ENCODE peak calls at places on chromosomes 16 and 17, in eight cellular contexts. K is type B pancreatic cell; I is tibial artery; U is stimulated activated CD8-positive, alpha-beta memory T cell treated with anti-CD3 and anti-CD28 coated beads, Interleukin-7, amount 100 ng/mL, for 1 hour; D is GM12891; V is H9; H is HFFc6; A is CD4-positive, alpha-beta T cell. L is an unnamed sample.

GRCh38 chr16:55668337-55669281 is 12.8 kb downstream of the SLC6A2 start:
- DNase-seq in K (no peak), I (no peak), U (no peak), D (no peak), V (peak), H (peak), A (no peak), L (peak)

GRCh38 chr16:64196444-64196843 is 925.4 kb downstream of the CDH11 start:
- DNase-seq in K (no peak), I (no peak), U (no peak), D (no peak), V (no peak), H (peak), A (no peak), L (no peak)

GRCh38 chr17:29291163-29291752 is 2.7 kb downstream of the NUFIP2 start:
- DNase-seq in K (no peak), I (no peak), U (no peak), D (peak), V (no peak), H (peak), A (no peak), L (no peak)

GRCh38 chr17:37510056-37510455 is 20.4 kb downstream of the DUSP14 start:
- DNase-seq in K (no peak), I (no peak), U (no peak), D (no peak), V (no peak), H (no peak), A (no peak), L (no peak)

GRCh38 chr16:75097941-75098897 is 18.4 kb downstream of the LDHD start:
- DNase-seq in K (no peak), I (no peak), U (no peak), D (peak), V (no peak), H (no peak), A (peak), L (no peak)

GRCh38 chr17:49996121-49996494 is 1.1 kb upstream of the DLX3 start:
- DNase-seq in K (no peak), I (no peak), U (no peak), D (no peak), V (no peak), H (no peak), A (no peak), L (peak)

GRCh38 chr17:72971513-72971880 is 121.0 kb downstream of the SLC39A11 start:
- DNase-seq in K (no peak), I (no peak), U (no peak), D (no peak), V (no peak), H (no peak), A (no peak), L (no peak)

GRCh38 chr16:4316103-4316731 is 350 bp downstream of the GLIS2 start:
- DNase-seq in K (no peak), I (no peak), U (no peak), D (no peak), V (no peak), H (no peak), A (no peak), L (no peak)

GRCh38 chr17:69732272-69732671 is 317.8 kb downstream of the MAP2K6 start:
- DNase-seq in K (no peak), I (no peak), U (no peak), D (no peak), V (no peak), H (peak), A (no peak), L (no peak)

GRCh38 chr17:42585353-42585752 is 7.8 kb upstream of the PSMC3IP start:
- DNase-seq in K (no peak), I (no peak), U (no peak), D (no peak), V (no peak), H (no peak), A (no peak), L (no peak)

GRCh38 chr17:36107660-36108059 is 4.0 kb downstream of the CCL4 start:
- DNase-seq in K (no peak), I (no peak), U (no peak), D (no peak), V (no peak), H (no peak), A (no peak), L (no peak)

GRCh38 chr16:55494994-55495421 is 13.9 kb upstream of the LPCAT2 start:
- DNase-seq in K (no peak), I (no peak), U (no peak), D (no peak), V (peak), H (peak), A (no peak), L (no peak)

GRCh38 chr17:35808240-35808961 is 883 bp upstream of the TAF15 start:
- DNase-seq in K (no peak), I (no peak), U (no peak), D (no peak), V (no peak), H (no peak), A (no peak), L (no peak)

GRCh38 chr16:104355-104754 is 26.3 kb downstream of the MPG start:
- DNase-seq in K (no peak), I (no peak), U (no peak), D (no peak), V (no peak), H (no peak), A (no peak), L (no peak)

GRCh38 chr17:6084226-6085161 is 14.3 kb downstream of the WSCD1 start:
- DNase-seq in K (no peak), I (no peak), U (no peak), D (no peak), V (no peak), H (no peak), A (no peak), L (no peak)

GRCh38 chr16:49441366-49441780 is 67.8 kb downstream of the C16orf78 start:
- DNase-seq in K (no peak), I (peak), U (peak), D (peak), V (peak), H (no peak), A (peak), L (no peak)

GRCh38 chr16:87054154-87054553 is 263.0 kb downstream of the C16orf95 start:
- DNase-seq in K (no peak), I (no peak), U (no peak), D (no peak), V (no peak), H (no peak), A (no peak), L (no peak)

GRCh38 chr16:1981972-1982574 is 804 bp upstream of the NOXO1 start:
- DNase-seq in K (no peak), I (no peak), U (no peak), D (no peak), V (no peak), H (no peak), A (no peak), L (no peak)

GRCh38 chr17:33637534-33637933 is 344.4 kb upstream of the ASIC2 start:
- DNase-seq in K (no peak), I (no peak), U (no peak), D (no peak), V (no peak), H (no peak), A (no peak), L (no peak)

GRCh38 chr17:34579017-34579946 is at the start of gene TMEM132E:
- DNase-seq in K (no peak), I (no peak), U (no peak), D (peak), V (peak), H (no peak), A (no peak), L (no peak)

GRCh38 chr16:23898682-23899430 is 63.1 kb downstream of the PRKCB start:
- DNase-seq in K (no peak), I (no peak), U (no peak), D (no peak), V (no peak), H (no peak), A (no peak), L (no peak)

GRCh38 chr16:25988089-25988488 is 296.3 kb downstream of the HS3ST4 start:
- DNase-seq in K (no peak), I (no peak), U (no peak), D (no peak), V (peak), H (no peak), A (no peak), L (no peak)

GRCh38 chr17:42618442-42619150 is 9.1 kb downstream of the TUBG1 start:
- DNase-seq in K (no peak), I (peak), U (no peak), D (peak), V (peak), H (peak), A (no peak), L (no peak)

GRCh38 chr16:89319883-89320716 is 102.6 kb downstream of the ZNF778 start:
- DNase-seq in K (no peak), I (peak), U (no peak), D (no peak), V (peak), H (peak), A (no peak), L (no peak)

GRCh38 chr17:58969156-58969555 is 137.5 kb downstream of the TRIM37 start:
- DNase-seq in K (no peak), I (no peak), U (no peak), D (no peak), V (no peak), H (no peak), A (no peak), L (no peak)

GRCh38 chr17:29590979-29591736 is 1.7 kb upstream of the GIT1 start:
- DNase-seq in K (no peak), I (no peak), U (no peak), D (no peak), V (peak), H (peak), A (no peak), L (no peak)

GRCh38 chr16:11431915-11432465 is 86.7 kb downstream of the RMI2 start:
- DNase-seq in K (no peak), I (no peak), U (no peak), D (no peak), V (no peak), H (no peak), A (no peak), L (no peak)

GRCh38 chr17:1201132-1201702 is 21.4 kb upstream of the ABR start:
- DNase-seq in K (no peak), I (no peak), U (peak), D (no peak), V (no peak), H (no peak), A (peak), L (no peak)

GRCh38 chr17:42365136-42365535 is 23.1 kb downstream of the STAT3 start:
- DNase-seq in K (no peak), I (no peak), U (no peak), D (no peak), V (no peak), H (peak), A (no peak), L (no peak)

GRCh38 chr17:10120749-10121148 is 77.7 kb downstream of the GAS7 start:
- DNase-seq in K (no peak), I (no peak), U (no peak), D (no peak), V (no peak), H (no peak), A (no peak), L (no peak)

GRCh38 chr16:60041671-60042070 is 1307.6 kb upstream of the GOT2 start:
- DNase-seq in K (no peak), I (no peak), U (no peak), D (no peak), V (no peak), H (no peak), A (no peak), L (no peak)

GRCh38 chr16:2486645-2487516 is 12.0 kb downstream of the TBC1D24 start:
- DNase-seq in K (no peak), I (no peak), U (peak), D (peak), V (no peak), H (peak), A (peak), L (no peak)

GRCh38 chr16:83965444-83966152 is 2.4 kb upstream of the NECAB2 start:
- DNase-seq in K (no peak), I (no peak), U (no peak), D (no peak), V (no peak), H (no peak), A (no peak), L (no peak)

GRCh38 chr16:59886021-59886420 is 1151.9 kb upstream of the GOT2 start:
- DNase-seq in K (no peak), I (no peak), U (no peak), D (no peak), V (no peak), H (peak), A (no peak), L (no peak)

GRCh38 chr16:2952679-2953078 is 11.4 kb upstream of the KREMEN2 start:
- DNase-seq in K (no peak), I (no peak), U (no peak), D (no peak), V (no peak), H (no peak), A (no peak), L (no peak)

GRCh38 chr17:37831492-37831891 is 86.6 kb upstream of the HNF1B start:
- DNase-seq in K (no peak), I (no peak), U (no peak), D (no peak), V (peak), H (no peak), A (no peak), L (no peak)

GRCh38 chr17:19996502-19996901 is 12.7 kb upstream of the SPECC1 start:
- DNase-seq in K (no peak), I (no peak), U (no peak), D (no peak), V (peak), H (no peak), A (no peak), L (no peak)

GRCh38 chr17:74354123-74354522 is 7.5 kb downstream of the BTBD17 start:
- DNase-seq in K (no peak), I (no peak), U (peak), D (peak), V (peak), H (no peak), A (no peak), L (no peak)

GRCh38 chr17:79258042-79258441 is 183.4 kb downstream of the ENGASE start:
- DNase-seq in K (no peak), I (no peak), U (no peak), D (no peak), V (no peak), H (no peak), A (no peak), L (no peak)